ENCODE peak calls at places on chromosomes 16 and 17, in five cellular contexts. L, A, B, I and J are unnamed samples.

GRCh38 chr17:70365098-70365583 is 195.8 kb downstream of the KCNJ2 start:
- DNase-seq in L (no peak), A (no peak), B (no peak), I (no peak), J (no peak)

GRCh38 chr17:42378597-42379594 is 9.3 kb downstream of the STAT3 start:
- DNase-seq in L (peak), A (no peak), B (no peak), I (no peak), J (no peak)

GRCh38 chr17:82932146-82933005 is 92.6 kb upstream of the ZNF750 start:
- DNase-seq in L (no peak), A (no peak), B (no peak), I (no peak), J (no peak)

GRCh38 chr16:351804-352520 is 561 bp downstream of the AXIN1 start:
- DNase-seq in L (peak), A (peak), B (no peak), I (no peak), J (peak)

GRCh38 chr17:70539172-70539924 is 370.0 kb downstream of the KCNJ2 start:
- DNase-seq in L (no peak), A (no peak), B (no peak), I (peak), J (no peak)

GRCh38 chr16:27291106-27291505 is 22.5 kb upstream of the NSMCE1 start:
- DNase-seq in L (no peak), A (no peak), B (no peak), I (no peak), J (no peak)

GRCh38 chr16:2251281-2252111 is at the start of gene ECI1:
- DNase-seq in L (peak), A (peak), B (peak), I (peak), J (peak)

GRCh38 chr17:31147507-31148202 is 52.9 kb downstream of the NF1 start:
- DNase-seq in L (no peak), A (no peak), B (no peak), I (no peak), J (no peak)